ENCODE peak calls at places on chromosomes 13 and 19, in six cellular contexts. G is endothelial cell, L is GM19239, T is cardiac fibroblast, Q is NCI-H2029, I is midbrain. J is an unnamed sample.

GRCh38 chr19:35468637-35469036 is 20.6 kb downstream of the FFAR2 start:
- DNase-seq in Q (no peak), L (peak), I (no peak), T (peak), G (peak), J (no peak)

GRCh38 chr13:61664821-61665705 is 249.4 kb upstream of the PCDH20 start:
- DNase-seq in Q (no peak), I (no peak), G (no peak), T (peak), L (no peak), J (peak)

GRCh38 chr19:37931941-37932655 is 25.1 kb downstream of the SIPA1L3 start:
- DNase-seq in T (peak), Q (peak), G (peak), L (peak), I (no peak), J (peak)

GRCh38 chr13:30019648-30020626 is 169.5 kb upstream of the UBL3 start:
- DNase-seq in T (no peak), G (no peak), Q (no peak), I (no peak), L (no peak), J (no peak)

GRCh38 chr13:78596701-78597550 is 6.4 kb downstream of the POU4F1 start:
- DNase-seq in L (no peak), I (no peak), Q (peak), T (no peak), G (no peak), J (no peak)

GRCh38 chr19:41575998-41576397 is at the start of gene CEACAM21:
- DNase-seq in L (peak), T (no peak), G (no peak), Q (no peak), I (peak), J (no peak)

GRCh38 chr19:6271251-6271650 is 8.5 kb downstream of the MLLT1 start:
- DNase-seq in L (no peak), I (no peak), Q (no peak), T (peak), G (no peak), J (no peak)

GRCh38 chr13:79463604-79464003 is 17.4 kb upstream of the NDFIP2 start:
- DNase-seq in G (no peak), Q (no peak), I (no peak), L (no peak), T (no peak), J (no peak)

GRCh38 chr13:77535448-77535847 is at the start of gene SCEL:
- DNase-seq in L (no peak), T (no peak), Q (no peak), I (no peak), G (no peak), J (no peak)

GRCh38 chr19:2207991-2208860 is 27.9 kb downstream of the PLEKHJ1 start:
- DNase-seq in T (peak), L (peak), Q (no peak), I (no peak), G (no peak), J (no peak)

GRCh38 chr13:57641071-57641470 is 9.5 kb downstream of the PCDH17 start:
- DNase-seq in Q (no peak), G (no peak), L (no peak), T (no peak), I (no peak), J (no peak)

GRCh38 chr13:100721885-100722512 is 47.4 kb upstream of the TMTC4 start:
- DNase-seq in L (peak), I (peak), G (peak), T (peak), Q (peak), J (no peak)

GRCh38 chr13:110444226-110444653 is 117.3 kb downstream of the RAB20 start:
- DNase-seq in L (no peak), G (no peak), T (peak), Q (no peak), I (no peak), J (no peak)

GRCh38 chr13:46622918-46623256 is 69.9 kb downstream of the LRCH1 start:
- DNase-seq in G (no peak), T (peak), Q (no peak), L (no peak), I (peak), J (no peak)

GRCh38 chr13:74306496-74306895 is 172.3 kb upstream of the KLF12 start:
- DNase-seq in I (no peak), Q (peak), L (no peak), T (peak), G (no peak), J (peak)

GRCh38 chr19:33286899-33287298 is 15.4 kb downstream of the CEBPA start:
- DNase-seq in G (no peak), L (no peak), I (no peak), T (no peak), Q (no peak), J (no peak)

GRCh38 chr19:58229255-58229639 is 533 bp downstream of the ZNF544 start:
- DNase-seq in T (peak), G (peak), Q (peak), I (no peak), L (no peak), J (no peak)

GRCh38 chr13:46571189-46571901 is 18.4 kb downstream of the LRCH1 start:
- DNase-seq in L (no peak), I (no peak), G (no peak), Q (no peak), T (peak), J (no peak)

GRCh38 chr13:98483636-98484288 is 93.1 kb downstream of the STK24 start:
- DNase-seq in I (no peak), L (no peak), G (no peak), Q (no peak), T (no peak), J (no peak)

GRCh38 chr13:99980201-99981114 is 1.1 kb upstream of the ZIC2 start:
- DNase-seq in L (no peak), Q (peak), G (peak), T (peak), I (peak), J (peak)

GRCh38 chr13:40444241-40444640 is 222.2 kb downstream of the FOXO1 start:
- DNase-seq in G (no peak), T (no peak), Q (no peak), I (no peak), L (no peak), J (no peak)

GRCh38 chr13:45178349-45179142 is 22.3 kb downstream of the KCTD4 start:
- DNase-seq in T (peak), L (no peak), Q (no peak), G (no peak), I (no peak), J (no peak)

GRCh38 chr13:105611424-105611823 is 924.0 kb downstream of the EFNB2 start:
- DNase-seq in T (peak), L (no peak), I (no peak), G (no peak), Q (no peak), J (no peak)

GRCh38 chr19:46080561-46080960 is 39.8 kb upstream of the IGFL4 start:
- DNase-seq in G (no peak), T (peak), I (no peak), Q (no peak), L (no peak), J (no peak)

GRCh38 chr19:11881151-11881800 is 6.3 kb upstream of the ZNF69 start:
- DNase-seq in Q (peak), T (peak), I (peak), G (peak), L (peak), J (peak)

GRCh38 chr13:50230365-50230978 is 215.2 kb downstream of the KCNRG start:
- DNase-seq in L (no peak), G (no peak), I (no peak), Q (no peak), T (peak), J (no peak)

GRCh38 chr13:80259159-80259558 is 81.8 kb downstream of the SPRY2 start:
- DNase-seq in T (no peak), G (no peak), I (no peak), Q (no peak), L (no peak), J (no peak)

GRCh38 chr13:41520016-41520698 is 62.8 kb downstream of the RGCC start:
- DNase-seq in I (no peak), G (no peak), T (no peak), L (no peak), Q (no peak), J (no peak)

GRCh38 chr13:66663206-66663605 is 566.9 kb downstream of the PCDH9 start:
- DNase-seq in G (no peak), T (no peak), L (no peak), I (no peak), Q (no peak), J (no peak)

GRCh38 chr13:25170554-25171107 is 1.5 kb downstream of the AMER2 start:
- DNase-seq in I (peak), G (peak), T (no peak), Q (peak), L (no peak), J (no peak)

GRCh38 chr13:77372275-77372674 is 45.4 kb upstream of the MYCBP2 start:
- DNase-seq in L (no peak), Q (no peak), G (no peak), I (no peak), T (no peak), J (no peak)

GRCh38 chr19:54154603-54155345 is 4.7 kb downstream of the LENG1 start:
- DNase-seq in G (no peak), Q (no peak), I (no peak), L (no peak), T (no peak), J (no peak)

GRCh38 chr19:51824603-51825002 is 29.6 kb downstream of the FPR3 start:
- DNase-seq in L (no peak), T (no peak), I (peak), Q (no peak), G (no peak), J (no peak)

GRCh38 chr13:51396352-51396751 is 56.5 kb downstream of the INTS6 start:
- DNase-seq in Q (no peak), T (no peak), L (no peak), G (no peak), I (no peak), J (no peak)

GRCh38 chr19:35717665-35718344 is at the start of gene KMT2B:
- DNase-seq in G (no peak), Q (no peak), T (peak), I (no peak), L (peak), J (peak)

GRCh38 chr19:3404324-3405260 is 38.2 kb downstream of the NFIC start:
- DNase-seq in L (no peak), G (no peak), Q (no peak), T (peak), I (peak), J (no peak)

J was measured in NCI-H774.